ENCODE peak calls at places on chromosomes 11 and 22, in eight cellular contexts. M, R, G, Z, X, V, I and Q are unnamed samples.
A peak's percentile ranks its signal among the peaks of the same experiment; 100 is the strongest.

GRCh38 chr11:8584511-8584910 is 9.5 kb downstream of the STK33 start:
- DNase-seq in V (no peak), M (no peak), R (no peak), G (no peak), I (no peak), Z (no peak), X (no peak), Q (no peak)

GRCh38 chr11:65316311-65316978 is 1.8 kb downstream of the CDC42EP2 start:
- DNase-seq in X (peak; percentile 52), G (no peak), I (no peak), R (peak; percentile 27), V (peak; percentile 53), M (no peak), Z (peak; percentile 82), Q (no peak)

GRCh38 chr11:687751-688150 is 7.3 kb downstream of the DEAF1 start:
- DNase-seq in M (no peak), G (no peak), Z (no peak), R (no peak), I (no peak), X (no peak), V (no peak), Q (no peak)

GRCh38 chr11:58774164-58774593 is 42.4 kb upstream of the GLYAT start:
- DNase-seq in G (no peak), Z (no peak), R (no peak), M (no peak), I (no peak), V (no peak), X (no peak), Q (no peak)

GRCh38 chr11:12674936-12675696 is 895 bp downstream of the TEAD1 start:
- DNase-seq in I (peak; percentile 68), G (no peak), Z (no peak), M (peak; percentile 38), X (no peak), R (peak; percentile 28), V (peak; percentile 50), Q (peak; percentile 72)

GRCh38 chr11:104060820-104061219 is 24.4 kb downstream of the DDI1 start:
- DNase-seq in M (no peak), I (no peak), Z (no peak), R (no peak), V (no peak), X (no peak), G (no peak), Q (no peak)

GRCh38 chr22:36055376-36056310 is 27.0 kb upstream of the RBFOX2 start:
- DNase-seq in X (no peak), M (no peak), G (no peak), I (no peak), V (no peak), Z (peak; percentile 36), R (no peak), Q (no peak)

GRCh38 chr11:34245043-34245442 is 112.8 kb downstream of the ABTB2 start:
- DNase-seq in I (no peak), X (no peak), G (no peak), R (no peak), M (no peak), V (no peak), Z (no peak), Q (no peak)

GRCh38 chr22:44444341-44445306 is 53.4 kb downstream of the RTL6 start:
- DNase-seq in V (no peak), G (no peak), I (no peak), M (no peak), Z (peak; percentile 5), R (no peak), X (no peak), Q (no peak)

GRCh38 chr11:36195496-36196346 is 93.5 kb downstream of the COMMD9 start:
- DNase-seq in I (no peak), V (no peak), G (no peak), Z (peak; percentile 43), X (no peak), M (no peak), R (no peak), Q (no peak)

GRCh38 chr22:32127904-32128303 is 31.2 kb downstream of the C22orf42 start:
- DNase-seq in M (no peak), I (no peak), R (peak; percentile 22), X (no peak), V (no peak), Z (no peak), G (no peak), Q (no peak)

GRCh38 chr11:125679397-125679796 is 1.2 kb downstream of the ACRV1 start:
- DNase-seq in Z (peak; percentile 16), X (no peak), M (no peak), R (no peak), G (no peak), I (no peak), V (no peak), Q (no peak)

DNA sequence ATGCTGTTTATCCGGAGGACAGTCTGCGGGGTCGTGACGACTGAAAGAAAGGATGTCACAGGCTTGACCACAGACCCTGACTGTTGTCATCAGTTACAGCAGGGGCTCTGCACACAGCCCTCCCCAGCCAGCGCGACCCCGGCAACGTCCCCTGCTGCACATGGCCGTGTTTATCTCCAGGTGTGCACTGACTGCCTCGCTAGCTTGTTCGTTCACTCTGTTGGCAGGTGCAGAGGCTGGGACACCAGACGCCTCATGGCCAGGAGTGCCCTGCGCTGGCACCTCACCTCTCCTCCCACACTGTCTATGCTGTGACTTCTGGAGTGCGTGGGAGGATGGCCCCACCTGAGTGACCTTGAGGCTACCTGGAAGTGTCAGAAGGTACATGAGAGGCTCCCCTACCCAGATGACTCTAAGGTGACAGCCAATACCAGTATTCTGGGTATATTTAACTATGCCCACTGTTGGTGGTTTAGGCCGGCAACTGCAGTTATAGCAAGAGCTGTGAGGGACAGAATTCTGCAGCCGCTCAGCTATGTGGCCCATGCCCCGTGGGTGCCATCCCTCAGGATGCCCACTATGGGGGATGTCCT is 12.2 kb downstream of the MRPL21 start:
- DNase-seq in Z (no peak), X (no peak), G (no peak), V (no peak), R (no peak), I (no peak), M (no peak), Q (no peak)
- TF ChIP-seq CTCF in Z (no peak), X (no peak), G (no peak), V (no peak), R (no peak), I (no peak), M (no peak), Q (no peak)

DNA sequence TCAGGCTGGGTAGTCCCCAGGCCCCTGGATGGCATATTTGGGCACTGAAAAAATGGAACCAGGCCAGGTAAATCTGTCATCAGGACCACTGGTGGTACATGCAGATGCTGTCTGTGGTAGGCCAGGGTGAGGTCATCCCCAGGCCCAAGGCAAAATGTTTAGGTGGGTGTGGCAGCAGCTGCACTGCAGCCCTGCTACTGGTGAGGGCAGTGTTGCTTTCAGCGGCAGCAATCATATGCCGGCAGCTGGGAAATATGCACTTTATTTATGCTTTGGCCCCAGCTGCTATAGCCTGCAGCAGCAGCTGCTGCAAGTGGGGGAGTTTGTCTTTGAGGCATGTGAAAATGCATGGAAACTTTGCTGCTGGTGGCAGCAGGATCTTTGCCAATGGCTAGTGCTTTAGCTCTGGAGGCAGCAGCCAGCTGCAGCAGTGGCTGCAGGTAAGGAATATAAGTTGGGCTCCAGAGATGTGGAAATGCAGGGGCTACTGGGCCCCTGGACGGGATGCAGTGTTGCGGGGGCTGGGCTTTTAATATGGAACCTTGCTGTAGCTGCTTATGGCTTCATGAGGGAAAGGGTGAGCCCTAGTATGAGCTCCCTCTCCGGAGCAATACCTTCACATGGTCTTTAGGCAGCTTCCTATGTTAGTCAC is 365.7 kb upstream of the CADM1 start:
- DNase-seq in M (no peak), X (no peak), R (peak; percentile 58), V (no peak), G (peak; percentile 66), Z (no peak), I (peak; percentile 60), Q (no peak)
- TF ChIP-seq CTCF in M (no peak), X (no peak), R (peak; percentile 59), V (peak; percentile 43), G (peak; percentile 83), Z (no peak), I (peak; percentile 32), Q (peak; percentile 78)

GRCh38 chr22:49692499-49693225 is 135.0 kb downstream of the BRD1 start:
- DNase-seq in V (no peak), Z (no peak), I (no peak), R (no peak), G (no peak), X (no peak), M (peak; percentile 14), Q (peak; percentile 64)
- TF ChIP-seq CTCF in V (no peak), Z (no peak), I (no peak), R (no peak), G (no peak), X (no peak), M (no peak), Q (no peak)

GRCh38 chr11:22625448-22626287 is at the start of gene FANCF:
- DNase-seq in I (peak; percentile 95), M (peak; percentile 96), X (peak; percentile 98), V (peak; percentile 94), Z (peak; percentile 100), R (peak; percentile 84), G (peak; percentile 92), Q (peak; percentile 87)
- TF ChIP-seq CTCF in I (no peak), M (no peak), X (no peak), V (no peak), Z (no peak), R (no peak), G (no peak), Q (no peak)